ENCODE peak calls at places on chromosomes 16 and 17, in five cellular contexts. One of them, this sample, is unnamed.

GRCh38 chr16:22694887-22695382 is 119.0 kb upstream of the HS3ST2 start:
- DNase-seq in lower leg skin: no peak
- DNase-seq in CD4-positive, alpha-beta memory T cell: no peak
- DNase-seq in prostate gland: no peak
- DNase-seq in naive thymus-derived CD4-positive, alpha-beta T cell: no peak
- DNase-seq in this sample: peak

GRCh38 chr16:10511829-10512228 is 68.6 kb downstream of the EMP2 start:
- DNase-seq in naive thymus-derived CD4-positive, alpha-beta T cell: no peak
- DNase-seq in prostate gland: no peak
- DNase-seq in lower leg skin: no peak
- DNase-seq in CD4-positive, alpha-beta memory T cell: no peak
- DNase-seq in this sample: no peak

GRCh38 chr17:8618825-8619224 is 11.7 kb downstream of the MYH10 start:
- DNase-seq in lower leg skin: no peak
- DNase-seq in prostate gland: no peak
- DNase-seq in naive thymus-derived CD4-positive, alpha-beta T cell: no peak
- DNase-seq in CD4-positive, alpha-beta memory T cell: no peak
- DNase-seq in this sample: no peak

GRCh38 chr17:46952115-46952514 is 26.9 kb downstream of the RPRML start:
- DNase-seq in prostate gland: no peak
- DNase-seq in naive thymus-derived CD4-positive, alpha-beta T cell: no peak
- DNase-seq in lower leg skin: peak
- DNase-seq in CD4-positive, alpha-beta memory T cell: no peak
- DNase-seq in this sample: no peak

GRCh38 chr16:67951485-67951884 is 7.6 kb upstream of the LCAT start:
- DNase-seq in lower leg skin: no peak
- DNase-seq in naive thymus-derived CD4-positive, alpha-beta T cell: no peak
- DNase-seq in CD4-positive, alpha-beta memory T cell: no peak
- DNase-seq in prostate gland: no peak
- DNase-seq in this sample: no peak

GRCh38 chr16:24670623-24671454 is 58.6 kb upstream of the TNRC6A start:
- DNase-seq in CD4-positive, alpha-beta memory T cell: no peak
- DNase-seq in lower leg skin: peak
- DNase-seq in prostate gland: no peak
- DNase-seq in naive thymus-derived CD4-positive, alpha-beta T cell: no peak
- DNase-seq in this sample: no peak

GRCh38 chr17:49210158-49211029 is at the start of the genes ABI3 and GNGT2:
- DNase-seq in CD4-positive, alpha-beta memory T cell: peak
- DNase-seq in naive thymus-derived CD4-positive, alpha-beta T cell: peak
- DNase-seq in prostate gland: no peak
- DNase-seq in lower leg skin: no peak
- DNase-seq in this sample: no peak

GRCh38 chr17:50578173-50578572 is 17.7 kb downstream of the CACNA1G start:
- DNase-seq in naive thymus-derived CD4-positive, alpha-beta T cell: no peak
- DNase-seq in prostate gland: no peak
- DNase-seq in CD4-positive, alpha-beta memory T cell: no peak
- DNase-seq in lower leg skin: no peak
- DNase-seq in this sample: no peak

GRCh38 chr17:30915833-30916611 is 5.7 kb upstream of the ADAP2 start:
- DNase-seq in naive thymus-derived CD4-positive, alpha-beta T cell: no peak
- DNase-seq in CD4-positive, alpha-beta memory T cell: no peak
- DNase-seq in lower leg skin: no peak
- DNase-seq in prostate gland: no peak
- DNase-seq in this sample: no peak

GRCh38 chr16:10253344-10253855 is 71.2 kb upstream of the GRIN2A start:
- DNase-seq in lower leg skin: no peak
- DNase-seq in naive thymus-derived CD4-positive, alpha-beta T cell: no peak
- DNase-seq in CD4-positive, alpha-beta memory T cell: no peak
- DNase-seq in prostate gland: no peak
- DNase-seq in this sample: no peak

GRCh38 chr17:59401725-59402124 is 70.3 kb downstream of the YPEL2 start:
- DNase-seq in CD4-positive, alpha-beta memory T cell: no peak
- DNase-seq in prostate gland: no peak
- DNase-seq in lower leg skin: no peak
- DNase-seq in naive thymus-derived CD4-positive, alpha-beta T cell: no peak
- DNase-seq in this sample: no peak

GRCh38 chr16:66653581-66654350 is 42.8 kb downstream of the CMTM4 start:
- DNase-seq in naive thymus-derived CD4-positive, alpha-beta T cell: no peak
- DNase-seq in prostate gland: no peak
- DNase-seq in lower leg skin: no peak
- DNase-seq in CD4-positive, alpha-beta memory T cell: no peak
- DNase-seq in this sample: no peak

GRCh38 chr17:74922694-74923537 is at the start of gene USH1G:
- DNase-seq in prostate gland: no peak
- DNase-seq in lower leg skin: no peak
- DNase-seq in CD4-positive, alpha-beta memory T cell: no peak
- DNase-seq in naive thymus-derived CD4-positive, alpha-beta T cell: no peak
- DNase-seq in this sample: no peak

GRCh38 chr16:57147381-57148191 is 38.3 kb downstream of the PSME3IP1 start:
- DNase-seq in prostate gland: peak
- DNase-seq in lower leg skin: peak
- DNase-seq in CD4-positive, alpha-beta memory T cell: no peak
- DNase-seq in naive thymus-derived CD4-positive, alpha-beta T cell: no peak
- DNase-seq in this sample: no peak

GRCh38 chr17:3666516-3666915 is 1.9 kb downstream of the TAX1BP3 start:
- DNase-seq in prostate gland: peak
- DNase-seq in CD4-positive, alpha-beta memory T cell: no peak
- DNase-seq in naive thymus-derived CD4-positive, alpha-beta T cell: no peak
- DNase-seq in lower leg skin: no peak
- DNase-seq in this sample: no peak

GRCh38 chr17:9021985-9022552 is 759 bp downstream of the NTN1 start:
- DNase-seq in prostate gland: peak
- DNase-seq in CD4-positive, alpha-beta memory T cell: no peak
- DNase-seq in lower leg skin: peak
- DNase-seq in naive thymus-derived CD4-positive, alpha-beta T cell: no peak
- DNase-seq in this sample: no peak

GRCh38 chr17:43151880-43152456 is 19.0 kb upstream of the NBR1 start:
- DNase-seq in naive thymus-derived CD4-positive, alpha-beta T cell: no peak
- DNase-seq in prostate gland: no peak
- DNase-seq in CD4-positive, alpha-beta memory T cell: no peak
- DNase-seq in lower leg skin: no peak
- DNase-seq in this sample: no peak

GRCh38 chr16:68658258-68658973 is 13.3 kb downstream of the CDH3 start:
- DNase-seq in naive thymus-derived CD4-positive, alpha-beta T cell: no peak
- DNase-seq in lower leg skin: no peak
- DNase-seq in prostate gland: peak
- DNase-seq in CD4-positive, alpha-beta memory T cell: no peak
- DNase-seq in this sample: no peak

GRCh38 chr17:42673885-42674754 is 2.7 kb downstream of the PLEKHH3 start:
- DNase-seq in CD4-positive, alpha-beta memory T cell: no peak
- DNase-seq in prostate gland: peak
- DNase-seq in naive thymus-derived CD4-positive, alpha-beta T cell: no peak
- DNase-seq in lower leg skin: peak
- DNase-seq in this sample: no peak

GRCh38 chr16:58428621-58429557 is 36.6 kb downstream of the GINS3 start:
- DNase-seq in naive thymus-derived CD4-positive, alpha-beta T cell: no peak
- DNase-seq in lower leg skin: no peak
- DNase-seq in CD4-positive, alpha-beta memory T cell: no peak
- DNase-seq in prostate gland: no peak
- DNase-seq in this sample: no peak

GRCh38 chr17:48045270-48046001 is 2.7 kb upstream of the NFE2L1 start:
- DNase-seq in naive thymus-derived CD4-positive, alpha-beta T cell: no peak
- DNase-seq in prostate gland: peak
- DNase-seq in CD4-positive, alpha-beta memory T cell: no peak
- DNase-seq in lower leg skin: no peak
- DNase-seq in this sample: no peak

GRCh38 chr16:51151951-51152663 is 1.0 kb upstream of the SALL1 start:
- DNase-seq in prostate gland: no peak
- DNase-seq in lower leg skin: peak
- DNase-seq in CD4-positive, alpha-beta memory T cell: no peak
- DNase-seq in naive thymus-derived CD4-positive, alpha-beta T cell: no peak
- DNase-seq in this sample: peak

GRCh38 chr17:2059125-2059836 is 4.4 kb downstream of the HIC1 start:
- DNase-seq in naive thymus-derived CD4-positive, alpha-beta T cell: no peak
- DNase-seq in lower leg skin: peak
- DNase-seq in prostate gland: no peak
- DNase-seq in CD4-positive, alpha-beta memory T cell: no peak
- DNase-seq in this sample: no peak

GRCh38 chr17:11446316-11446715 is 152.0 kb upstream of the DNAH9 start:
- DNase-seq in CD4-positive, alpha-beta memory T cell: no peak
- DNase-seq in lower leg skin: peak
- DNase-seq in prostate gland: no peak
- DNase-seq in naive thymus-derived CD4-positive, alpha-beta T cell: no peak
- DNase-seq in this sample: no peak

GRCh38 chr17:11441004-11441403 is 157.3 kb upstream of the DNAH9 start:
- DNase-seq in prostate gland: no peak
- DNase-seq in CD4-positive, alpha-beta memory T cell: no peak
- DNase-seq in lower leg skin: peak
- DNase-seq in naive thymus-derived CD4-positive, alpha-beta T cell: no peak
- DNase-seq in this sample: no peak
- H3K4me3 ChIP-seq in prostate gland: no peak
- H3K4me3 ChIP-seq in CD4-positive, alpha-beta memory T cell: no peak
- H3K4me3 ChIP-seq in lower leg skin: no peak
- H3K4me3 ChIP-seq in naive thymus-derived CD4-positive, alpha-beta T cell: no peak
- H3K4me3 ChIP-seq in this sample: no peak

DNA sequence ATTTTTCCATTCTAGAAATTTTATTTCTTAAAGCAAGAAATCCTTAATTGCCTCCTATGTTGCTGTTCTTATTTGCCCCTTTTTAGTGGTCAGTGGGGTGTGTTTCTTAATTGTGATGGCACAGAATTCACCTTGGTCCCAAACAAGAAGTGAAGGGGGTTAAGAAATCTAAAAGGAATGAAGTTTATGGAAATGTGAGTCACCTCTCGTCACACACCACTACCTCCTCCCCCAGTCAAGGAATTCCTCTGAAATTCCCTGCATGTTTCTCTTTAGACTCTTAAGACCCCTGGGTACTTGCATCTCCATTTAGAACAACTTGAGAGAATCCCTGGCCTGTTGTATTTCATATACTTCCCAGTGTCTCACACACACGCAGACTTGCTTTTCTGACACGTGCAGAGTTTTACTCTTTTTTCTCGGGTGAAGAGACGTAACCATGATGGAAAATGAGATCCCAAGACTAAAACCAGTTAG is 247.4 kb downstream of the PRKCA start:
- DNase-seq in prostate gland: no peak
- DNase-seq in lower leg skin: no peak
- DNase-seq in naive thymus-derived CD4-positive, alpha-beta T cell: no peak
- DNase-seq in CD4-positive, alpha-beta memory T cell: no peak
- DNase-seq in this sample: peak
- H3K4me3 ChIP-seq in prostate gland: no peak
- H3K4me3 ChIP-seq in lower leg skin: no peak
- H3K4me3 ChIP-seq in naive thymus-derived CD4-positive, alpha-beta T cell: no peak
- H3K4me3 ChIP-seq in CD4-positive, alpha-beta memory T cell: no peak
- H3K4me3 ChIP-seq in this sample: no peak

DNA sequence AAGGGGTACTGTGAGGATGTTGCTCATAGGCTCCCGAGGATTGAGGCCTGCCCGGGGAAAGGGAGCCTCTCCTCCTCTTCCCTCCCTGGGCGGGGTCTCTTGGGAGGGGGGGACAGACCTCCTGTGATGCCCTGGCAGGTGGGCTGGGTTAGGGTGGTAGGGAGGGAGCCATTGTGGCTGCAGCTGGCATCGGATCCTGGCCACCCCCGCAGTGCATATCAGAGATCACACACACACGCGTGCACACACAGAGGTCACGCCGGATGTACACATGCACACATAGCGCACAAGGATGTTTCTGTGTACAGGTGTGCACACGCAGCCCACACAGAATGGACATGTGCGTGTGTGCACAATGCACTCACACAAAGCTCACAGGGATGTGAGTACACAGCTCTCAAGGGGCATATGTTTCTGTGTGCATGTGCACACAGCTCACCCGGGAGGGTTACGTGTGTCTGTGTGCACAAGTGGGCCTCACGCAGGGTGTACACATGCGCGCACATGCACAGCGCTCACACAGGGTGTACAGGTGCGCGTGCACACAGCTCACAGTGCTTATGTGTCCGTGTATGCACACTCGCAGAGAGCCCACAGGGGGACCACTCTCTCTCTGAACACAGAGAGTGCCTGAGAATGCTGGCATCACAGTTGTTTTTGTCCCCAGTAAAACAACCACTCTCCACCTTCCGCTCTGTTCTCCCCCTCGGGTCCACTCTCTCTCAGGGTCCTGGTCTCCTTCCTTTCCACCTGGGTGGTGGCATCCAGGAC is 2.4 kb downstream of the GJD3 start:
- DNase-seq in CD4-positive, alpha-beta memory T cell: no peak
- DNase-seq in prostate gland: no peak
- DNase-seq in lower leg skin: no peak
- DNase-seq in naive thymus-derived CD4-positive, alpha-beta T cell: no peak
- DNase-seq in this sample: no peak
- H3K4me3 ChIP-seq in CD4-positive, alpha-beta memory T cell: no peak
- H3K4me3 ChIP-seq in prostate gland: peak
- H3K4me3 ChIP-seq in lower leg skin: no peak
- H3K4me3 ChIP-seq in naive thymus-derived CD4-positive, alpha-beta T cell: peak
- H3K4me3 ChIP-seq in this sample: peak

DNA sequence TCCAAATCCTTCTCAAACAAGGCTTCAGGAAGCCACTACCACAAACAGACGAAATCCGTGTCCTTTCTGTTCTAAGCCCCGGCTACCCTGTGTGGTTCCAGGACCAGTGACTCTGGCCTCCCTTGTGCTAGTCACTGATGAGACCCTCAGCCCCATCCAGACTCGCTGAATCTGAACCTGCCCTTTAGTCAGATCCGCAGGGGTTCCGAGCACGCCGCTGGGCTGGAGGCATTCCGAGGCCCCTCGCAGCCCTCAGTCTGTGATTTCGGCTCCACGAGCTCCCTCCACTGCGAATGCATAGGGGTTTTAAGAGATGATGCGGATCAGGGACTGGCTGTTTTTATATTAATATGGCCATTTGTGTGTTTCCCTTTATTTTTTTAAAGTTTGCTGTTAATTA is 292.7 kb downstream of the IRF8 start:
- DNase-seq in CD4-positive, alpha-beta memory T cell: no peak
- DNase-seq in lower leg skin: no peak
- DNase-seq in prostate gland: no peak
- DNase-seq in naive thymus-derived CD4-positive, alpha-beta T cell: no peak
- DNase-seq in this sample: no peak
- H3K4me3 ChIP-seq in CD4-positive, alpha-beta memory T cell: no peak
- H3K4me3 ChIP-seq in lower leg skin: no peak
- H3K4me3 ChIP-seq in prostate gland: no peak
- H3K4me3 ChIP-seq in naive thymus-derived CD4-positive, alpha-beta T cell: no peak
- H3K4me3 ChIP-seq in this sample: no peak

GRCh38 chr16:6672507-6672906 is 660.1 kb upstream of the RBFOX1 start:
- DNase-seq in CD4-positive, alpha-beta memory T cell: no peak
- DNase-seq in naive thymus-derived CD4-positive, alpha-beta T cell: no peak
- DNase-seq in prostate gland: no peak
- DNase-seq in lower leg skin: no peak
- DNase-seq in this sample: no peak
- H3K4me3 ChIP-seq in CD4-positive, alpha-beta memory T cell: no peak
- H3K4me3 ChIP-seq in naive thymus-derived CD4-positive, alpha-beta T cell: no peak
- H3K4me3 ChIP-seq in prostate gland: no peak
- H3K4me3 ChIP-seq in lower leg skin: no peak
- H3K4me3 ChIP-seq in this sample: no peak

GRCh38 chr16:70392606-70393005 is 45.9 kb downstream of the DDX19A start:
- DNase-seq in lower leg skin: no peak
- DNase-seq in CD4-positive, alpha-beta memory T cell: no peak
- DNase-seq in prostate gland: no peak
- DNase-seq in naive thymus-derived CD4-positive, alpha-beta T cell: no peak
- DNase-seq in this sample: no peak
- H3K4me3 ChIP-seq in lower leg skin: no peak
- H3K4me3 ChIP-seq in CD4-positive, alpha-beta memory T cell: no peak
- H3K4me3 ChIP-seq in prostate gland: no peak
- H3K4me3 ChIP-seq in naive thymus-derived CD4-positive, alpha-beta T cell: no peak
- H3K4me3 ChIP-seq in this sample: no peak

DNA sequence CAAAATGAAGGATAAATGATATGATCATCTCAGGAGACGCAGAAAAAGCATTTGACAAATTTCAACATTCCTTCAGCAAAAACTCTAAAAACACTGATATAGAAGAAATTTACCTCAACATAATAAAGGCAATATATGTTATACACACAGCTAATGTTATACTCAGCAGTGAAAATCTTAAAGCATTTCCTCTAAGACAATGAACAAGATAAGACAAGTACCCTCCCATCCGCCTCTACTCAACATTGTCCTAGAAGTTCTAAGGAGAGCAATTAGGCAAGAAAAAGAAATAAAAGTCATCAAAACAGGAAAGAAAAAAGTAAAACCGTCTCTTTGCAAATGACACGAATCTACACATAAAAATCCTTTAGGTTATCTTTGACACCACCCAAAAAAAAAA is 1432.8 kb downstream of the CDH11 start:
- DNase-seq in CD4-positive, alpha-beta memory T cell: no peak
- DNase-seq in lower leg skin: no peak
- DNase-seq in naive thymus-derived CD4-positive, alpha-beta T cell: no peak
- DNase-seq in prostate gland: no peak
- DNase-seq in this sample: no peak
- H3K4me3 ChIP-seq in CD4-positive, alpha-beta memory T cell: no peak
- H3K4me3 ChIP-seq in lower leg skin: no peak
- H3K4me3 ChIP-seq in naive thymus-derived CD4-positive, alpha-beta T cell: no peak
- H3K4me3 ChIP-seq in prostate gland: no peak
- H3K4me3 ChIP-seq in this sample: no peak